ENCODE peak calls at places on chromosome 5, in five cellular contexts. Y is NCI-H1417, Z is SW 1271, S is HepG2, I is Caki2. M is an unnamed sample.

GRCh38 chr5:89733772-89734171 is 675.8 kb downstream of the CETN3 start:
- DNase-seq in I (no peak), Z (no peak), Y (no peak), S (no peak), M (no peak)

GRCh38 chr5:33180900-33181299 is 259.9 kb upstream of the TARS1 start:
- DNase-seq in Z (no peak), I (no peak), Y (no peak), S (no peak), M (peak)

GRCh38 chr5:16013334-16014065 is 166.1 kb downstream of the MARCHF11 start:
- DNase-seq in Z (no peak), S (no peak), I (no peak), Y (no peak), M (no peak)

GRCh38 chr5:181039961-181040915 is at the start of gene BTNL9:
- DNase-seq in Y (no peak), S (no peak), I (no peak), Z (no peak), M (no peak)

GRCh38 chr5:150234606-150235547 is 45.0 kb downstream of the SLC6A7 start:
- DNase-seq in I (no peak), S (no peak), Z (no peak), Y (no peak), M (no peak)

GRCh38 chr5:54643679-54644078 is 126.1 kb downstream of the SNX18 start:
- DNase-seq in I (peak), Z (peak), S (no peak), Y (no peak), M (peak)

GRCh38 chr5:51225671-51226419 is 157.4 kb upstream of the ISL1 start:
- DNase-seq in Z (no peak), I (no peak), Y (peak), S (no peak), M (no peak)

GRCh38 chr5:14672082-14672481 is 7.6 kb downstream of the OTULIN start:
- DNase-seq in Y (no peak), S (no peak), Z (no peak), I (no peak), M (no peak)

GRCh38 chr5:1546556-1546955 is 22.8 kb upstream of the LPCAT1 start:
- DNase-seq in S (no peak), I (no peak), Z (no peak), Y (no peak), M (no peak)

M was measured in cardiac fibroblast.